ENCODE peak calls at places on chromosomes 4 and X, in seven cellular contexts. G is OCI-LY7; T is A549; C is NCI-H69; U is amygdala; M is COR-L47; K is effector memory CD8-positive, alpha-beta T cell. Q is an unnamed sample.

GRCh38 chr4:53026233-53026632 is 164.1 kb downstream of the RASL11B start:
- DNase-seq in G (no peak), T (no peak), C (no peak), U (no peak), M (no peak), K (no peak), Q (no peak)

GRCh38 chr4:173074501-173074946 is 94.1 kb upstream of the GALNT7 start:
- DNase-seq in G (no peak), T (peak), C (peak), U (no peak), M (peak), K (no peak), Q (no peak)

GRCh38 chrX:24423960-24424359 is 41.1 kb upstream of the PDK3 start:
- DNase-seq in G (no peak), T (no peak), C (no peak), U (no peak), M (no peak), K (no peak), Q (no peak)

GRCh38 chr4:6720202-6720699 is 4.3 kb downstream of the BLOC1S4 start:
- DNase-seq in G (peak), T (peak), C (peak), U (no peak), M (peak), K (peak), Q (peak)

GRCh38 chr4:137432431-137432830 is 99.9 kb downstream of the PCDH18 start:
- DNase-seq in G (no peak), T (no peak), C (no peak), U (no peak), M (no peak), K (no peak), Q (no peak)

GRCh38 chrX:22594771-22595170 is 322.1 kb downstream of the CBLL2 start:
- DNase-seq in G (no peak), T (no peak), C (no peak), U (no peak), M (no peak), K (no peak), Q (no peak)

GRCh38 chr4:3217266-3217665 is 31.7 kb upstream of the MSANTD1 start:
- DNase-seq in G (no peak), T (no peak), C (no peak), U (no peak), M (no peak), K (no peak), Q (no peak)

GRCh38 chrX:153538424-153538823 is 21.0 kb downstream of the ATP2B3 start:
- DNase-seq in G (no peak), T (no peak), C (no peak), U (no peak), M (no peak), K (no peak), Q (no peak)

GRCh38 chr4:147916351-147916750 is 184.5 kb downstream of the ARHGAP10 start:
- DNase-seq in G (no peak), T (no peak), C (no peak), U (no peak), M (no peak), K (no peak), Q (no peak)